ENCODE peak calls at places on chromosomes 7 and 10, in five cellular contexts. Z is IMR-90, S is endothelial cell of umbilical vein, U is stomach, G is ovary. W is an unnamed sample.

GRCh38 chr7:32161708-32162107 is 91.5 kb upstream of the PDE1C start:
- DNase-seq in U (no peak), Z (peak), S (no peak), G (no peak), W (no peak)

GRCh38 chr10:11874568-11875182 is 51.5 kb downstream of the PROSER2 start:
- DNase-seq in U (peak), S (peak), G (peak), Z (peak), W (no peak)

GRCh38 chr7:31935115-31935514 is 135.1 kb downstream of the PDE1C start:
- DNase-seq in U (no peak), Z (no peak), S (peak), G (no peak), W (no peak)

GRCh38 chr7:94127026-94127425 is 122.9 kb upstream of the BET1 start:
- DNase-seq in S (no peak), Z (peak), G (no peak), U (no peak), W (no peak)

GRCh38 chr10:36254191-36254590 is 612.1 kb upstream of the FZD8 start:
- DNase-seq in S (peak), Z (peak), G (peak), U (peak), W (no peak)

GRCh38 chr7:56033671-56034432 is 17.4 kb downstream of the PSPH start:
- DNase-seq in S (peak), Z (peak), U (peak), G (peak), W (no peak)

GRCh38 chr10:32155075-32155516 is 98.9 kb upstream of the KIF5B start:
- DNase-seq in Z (peak), S (peak), G (no peak), U (no peak), W (no peak)

GRCh38 chr7:137790828-137791227 is 55.9 kb downstream of the DGKI start:
- DNase-seq in U (no peak), Z (no peak), S (no peak), G (no peak), W (no peak)

GRCh38 chr10:97683556-97684357 is 3.3 kb downstream of the AVPI1 start:
- DNase-seq in U (peak), S (peak), G (no peak), Z (peak), W (no peak)

GRCh38 chr10:114095676-114096331 is 52.1 kb downstream of the ADRB1 start:
- DNase-seq in S (no peak), Z (no peak), G (no peak), U (no peak), W (no peak)

GRCh38 chr7:146232604-146233003 is 116.0 kb downstream of the CNTNAP2 start:
- DNase-seq in U (no peak), Z (no peak), G (no peak), S (no peak), W (no peak)

GRCh38 chr10:45379891-45380540 is 6.0 kb downstream of the ALOX5 start:
- DNase-seq in S (no peak), U (no peak), Z (no peak), G (no peak), W (no peak)

GRCh38 chr7:134201569-134202261 is 74.6 kb downstream of the LRGUK start:
- DNase-seq in Z (no peak), U (no peak), G (no peak), S (no peak), W (no peak)

GRCh38 chr10:19971343-19971742 is 155.1 kb downstream of the PLXDC2 start:
- DNase-seq in G (no peak), U (no peak), S (no peak), Z (no peak), W (no peak)

GRCh38 chr7:156318426-156318825 is 322.1 kb upstream of the RNF32 start:
- DNase-seq in U (no peak), S (no peak), Z (no peak), G (no peak), W (no peak)

GRCh38 chr10:84715911-84716310 is 387.5 kb downstream of the CCSER2 start:
- DNase-seq in U (no peak), Z (peak), S (peak), G (no peak), W (no peak)

GRCh38 chr10:97335995-97336394 is 1.5 kb upstream of the FRAT2 start:
- DNase-seq in U (no peak), G (no peak), Z (no peak), S (no peak), W (no peak)

GRCh38 chr7:126166645-126167044 is 1086.1 kb downstream of the GRM8 start:
- DNase-seq in S (no peak), U (no peak), G (no peak), Z (no peak), W (no peak)

DNA sequence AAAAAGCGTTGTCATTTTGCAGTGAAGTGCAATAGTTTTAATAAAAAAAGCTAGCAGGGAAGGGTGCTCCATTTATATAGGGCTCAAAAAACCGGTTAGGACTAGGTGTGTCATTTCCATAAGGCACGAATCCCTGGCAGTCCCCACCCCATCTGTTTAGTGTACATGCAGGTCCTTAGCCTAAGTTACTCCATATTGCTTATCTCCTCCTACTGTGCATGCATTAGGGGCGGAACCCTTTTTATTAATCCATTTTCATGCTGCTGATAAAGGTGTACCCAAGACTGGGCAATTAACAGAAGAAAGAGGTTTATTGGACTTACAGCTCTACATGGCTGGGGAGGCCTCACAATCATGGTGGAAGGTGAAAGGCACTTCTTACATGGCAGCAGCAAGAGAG is 301.4 kb downstream of the ABCA13 start:
- DNase-seq in G (no peak), Z (no peak), S (no peak), U (no peak), W (no peak)
- H3K4me3 ChIP-seq in G (no peak), Z (no peak), S (no peak), U (no peak), W (no peak)

DNA sequence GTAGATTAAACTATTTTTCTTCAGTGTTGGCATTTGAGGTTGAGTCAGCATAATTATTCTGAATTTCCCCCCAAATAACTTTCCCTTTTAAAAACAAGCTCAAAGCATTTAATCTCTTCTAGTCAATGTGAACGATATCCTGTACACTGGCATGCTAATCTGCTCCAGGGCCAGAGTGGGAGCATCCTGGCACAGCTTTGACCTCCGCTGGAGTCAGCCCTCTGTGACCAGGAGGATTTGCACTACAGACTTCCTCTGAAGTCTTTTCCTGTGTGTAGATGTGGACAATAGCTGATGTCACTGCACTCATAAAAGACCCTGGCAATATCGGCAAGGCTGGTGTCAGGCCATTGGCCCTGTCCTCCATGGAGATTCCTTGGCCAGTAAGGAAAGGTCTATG is 340.2 kb downstream of the CDC14C start:
- DNase-seq in S (no peak), U (no peak), G (no peak), Z (no peak), W (no peak)
- TF ChIP-seq POLR2A in S (no peak), U (no peak), G (no peak), Z (no peak), W (no peak)

DNA sequence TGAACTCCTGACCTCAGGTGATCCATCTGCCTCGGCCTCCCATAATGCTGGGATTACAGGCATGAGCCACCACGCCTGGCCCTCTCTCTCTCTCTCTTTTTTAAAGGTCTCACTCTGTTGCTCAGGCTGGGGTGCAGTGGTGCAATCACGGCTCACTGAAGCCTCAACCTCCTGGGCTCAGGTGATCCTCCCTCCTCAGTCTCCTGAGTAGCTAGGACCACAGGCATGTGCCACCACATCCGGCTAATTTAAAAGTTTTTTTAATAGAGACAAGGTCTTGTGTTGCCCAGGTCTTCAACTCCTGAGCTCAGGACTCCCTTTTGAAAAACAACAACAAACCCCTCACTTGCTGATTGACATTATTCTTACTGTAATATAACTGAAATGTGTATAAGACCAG is 11.6 kb downstream of the PALD1 start:
- DNase-seq in S (no peak), U (no peak), Z (no peak), G (no peak), W (no peak)
- H3K4me3 ChIP-seq in S (no peak), U (no peak), Z (no peak), G (no peak), W (no peak)

DNA sequence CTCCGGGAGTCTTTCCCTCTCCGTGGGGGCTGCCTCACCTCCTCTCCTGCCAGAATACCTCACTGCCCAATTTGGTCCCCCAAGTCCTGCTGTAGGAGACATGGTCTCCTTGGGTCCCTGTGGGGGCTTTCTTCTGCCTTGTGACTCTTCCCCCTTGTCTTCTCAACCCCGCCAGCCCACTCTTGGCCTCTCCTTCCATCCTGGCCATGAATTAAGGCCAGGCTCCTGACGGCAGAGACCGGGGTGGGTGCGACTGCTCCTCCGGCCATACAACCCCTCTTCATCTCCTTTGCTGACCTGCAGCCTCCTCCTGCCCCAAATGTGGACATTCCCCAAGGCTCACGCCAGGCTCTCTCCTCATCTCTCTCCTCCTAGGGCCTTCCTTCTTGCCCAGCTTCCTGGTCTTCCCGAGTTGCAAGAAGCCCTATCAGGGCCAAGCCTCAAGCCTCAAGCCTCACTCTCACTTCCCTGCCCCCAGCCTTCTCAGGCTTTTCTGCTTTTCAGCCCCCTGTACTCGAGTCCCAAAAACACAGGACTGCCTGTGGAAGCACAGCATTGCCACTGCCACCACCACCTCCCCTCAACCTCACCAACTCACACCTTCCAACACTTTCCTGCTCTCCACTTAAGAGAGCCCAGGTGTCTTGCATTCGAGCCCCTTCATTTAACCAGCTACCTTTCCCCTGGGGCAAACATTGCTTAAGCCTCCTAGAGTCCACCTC is 1.3 kb downstream of the PNLIPRP2 start:
- DNase-seq in U (no peak), S (no peak), G (no peak), Z (no peak), W (peak)
- TF ChIP-seq POLR2A in U (no peak), S (no peak), G (no peak), Z (no peak), W (no peak)

GRCh38 chr7:45564886-45565455 is 9.2 kb upstream of the ADCY1 start:
- DNase-seq in S (no peak), Z (no peak), G (no peak), U (no peak), W (peak)
- H3K4me3 ChIP-seq in S (no peak), Z (no peak), G (no peak), U (no peak), W (no peak)